ENCODE peak calls at places on chromosome 22, in six cellular contexts. B is mesenchymal stem cell, G is IMR-90, E is H1, I is neuronal stem cell, V is trophoblast cell. Q is an unnamed sample.

GRCh38 chr22:31345331-31346254 is 553 bp downstream of the PATZ1 start:
- DNase-seq in B (peak; percentile 86), G (peak; percentile 83), E (peak; percentile 91), I (peak; percentile 96), V (peak; percentile 55), Q (peak; percentile 86)

GRCh38 chr22:20533879-20534265 is 26.5 kb downstream of the MED15 start:
- DNase-seq in B (no peak), G (no peak), E (no peak), I (no peak), V (no peak), Q (no peak)

GRCh38 chr22:37080438-37080837 is 28.9 kb downstream of the KCTD17 start:
- DNase-seq in B (no peak), G (no peak), E (no peak), I (no peak), V (no peak), Q (no peak)

GRCh38 chr22:22915670-22916035 is 28.0 kb downstream of the IGLL5 start:
- DNase-seq in B (no peak), G (no peak), E (no peak), I (no peak), V (no peak), Q (no peak)

GRCh38 chr22:36323182-36323854 is 64.4 kb downstream of the MYH9 start:
- DNase-seq in B (peak; percentile 71), G (peak; percentile 71), E (no peak), I (no peak), V (no peak), Q (no peak)

GRCh38 chr22:29062286-29062949 is 787 bp upstream of the C22orf31 start:
- DNase-seq in B (no peak), G (no peak), E (no peak), I (no peak), V (no peak), Q (no peak)

GRCh38 chr22:38031491-38031890 is 25.7 kb upstream of the PICK1 start:
- DNase-seq in B (no peak), G (no peak), E (no peak), I (no peak), V (no peak), Q (no peak)

GRCh38 chr22:23183107-23183698 is 2.9 kb downstream of the BCR start:
- DNase-seq in B (peak; percentile 55), G (peak; percentile 66), E (peak; percentile 71), I (peak; percentile 74), V (peak; percentile 52), Q (peak; percentile 79)

GRCh38 chr22:37162221-37163095 is 12.7 kb upstream of the IL2RB start:
- DNase-seq in B (peak; percentile 29), G (no peak), E (no peak), I (no peak), V (no peak), Q (no peak)

GRCh38 chr22:31556627-31557203 is 60.4 kb downstream of the SFI1 start:
- DNase-seq in B (peak; percentile 52), G (peak; percentile 46), E (no peak), I (peak; percentile 9), V (no peak), Q (no peak)

GRCh38 chr22:39073941-39074340 is 3.1 kb upstream of the APOBEC3G start:
- DNase-seq in B (no peak), G (no peak), E (no peak), I (no peak), V (no peak), Q (no peak)
- H3K14ac ChIP-seq in B (no peak overlapping the region), G (no peak overlapping the region), E (no peak overlapping the region), I (no peak overlapping the region), V (no peak overlapping the region), Q (no peak overlapping the region)

GRCh38 chr22:42052765-42053164 is 17.8 kb downstream of the NAGA start:
- DNase-seq in B (no peak), G (no peak), E (no peak), I (no peak), V (no peak), Q (no peak)
- H3K23ac ChIP-seq in B (no peak overlapping the region), G (no peak overlapping the region), E (no peak overlapping the region), I (no peak overlapping the region), V (no peak overlapping the region), Q (no peak overlapping the region)

DNA sequence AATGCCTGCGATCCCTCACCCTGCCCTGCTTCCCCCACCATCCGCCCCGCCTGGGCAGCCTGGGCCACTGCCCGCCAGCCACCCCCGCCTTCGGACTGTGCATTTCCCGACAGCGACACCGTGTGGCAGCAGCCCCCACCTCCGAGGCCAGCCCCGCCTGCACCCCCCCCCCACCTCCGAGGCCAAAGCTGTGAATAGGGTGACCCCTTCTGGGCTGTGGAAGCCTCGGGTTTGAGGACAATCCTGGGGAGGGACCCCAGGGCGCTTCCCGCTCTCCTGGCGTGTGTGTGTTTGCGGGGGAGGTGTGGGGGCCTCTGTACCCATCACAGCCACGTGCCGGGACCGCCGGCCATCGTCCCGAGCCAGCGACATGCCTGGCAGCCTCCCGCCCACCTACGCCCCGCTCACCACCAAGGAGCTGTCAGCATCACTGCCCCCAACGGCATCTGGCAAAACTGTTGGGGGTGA is 33.8 kb upstream of the PPARA start:
- DNase-seq in B (peak; percentile 80), G (peak; percentile 73), E (peak; percentile 96), I (peak; percentile 81), V (peak; percentile 72), Q (peak; percentile 92)
- H3K14ac ChIP-seq in B (no peak overlapping the region), G (no peak overlapping the region), E (no peak overlapping the region), I (no peak overlapping the region), V (no peak overlapping the region), Q (no peak overlapping the region)

DNA sequence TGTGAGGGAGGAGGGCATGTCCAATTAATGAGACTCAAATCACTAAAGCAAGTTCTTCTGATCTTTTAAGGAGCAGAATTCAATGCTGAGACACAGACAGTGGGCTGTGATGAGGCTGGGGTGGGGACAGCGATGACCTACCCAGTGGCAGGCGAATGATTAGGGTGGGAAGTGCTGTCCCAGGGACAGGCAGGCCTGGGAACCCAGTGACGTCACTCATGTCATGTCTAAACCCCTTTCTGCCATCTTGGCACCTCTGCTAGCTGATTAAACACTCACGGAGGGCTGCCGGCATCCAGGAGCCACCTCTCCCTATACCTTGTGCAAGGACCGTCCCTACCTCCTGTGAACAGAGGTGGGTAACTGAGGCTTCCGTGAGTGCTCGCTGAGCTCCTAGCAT is 1235.2 kb downstream of the TBC1D22A start:
- DNase-seq in B (no peak), G (no peak), E (no peak), I (no peak), V (no peak), Q (no peak)
- H3K23ac ChIP-seq in B (no peak overlapping the region), G (no peak overlapping the region), E (no peak overlapping the region), I (no peak overlapping the region), V (no peak overlapping the region), Q (no peak overlapping the region)

GRCh38 chr22:44909241-44909640 is 100.6 kb downstream of the PHF21B start:
- DNase-seq in B (no peak), G (no peak), E (no peak), I (no peak), V (no peak), Q (no peak)

GRCh38 chr22:44906248-44906936 is 103.4 kb downstream of the PHF21B start:
- DNase-seq in B (no peak), G (no peak), E (no peak), I (no peak), V (no peak), Q (no peak)

GRCh38 chr22:44907765-44908737 is 101.8 kb downstream of the PHF21B start:
- DNase-seq in B (no peak), G (no peak), E (no peak), I (no peak), V (no peak), Q (no peak)

GRCh38 chr22:44901301-44901700 is 108.5 kb downstream of the PHF21B start:
- DNase-seq in B (peak; percentile 1), G (peak; percentile 13), E (no peak), I (no peak), V (no peak), Q (no peak)

GRCh38 chr22:44906999-44907644 is 102.7 kb downstream of the PHF21B start:
- DNase-seq in B (no peak), G (no peak), E (no peak), I (no peak), V (no peak), Q (no peak)
- H3K14ac ChIP-seq in B (no peak overlapping the region), G (no peak overlapping the region), E (no peak overlapping the region), I (no peak overlapping the region), V (no peak overlapping the region), Q (no peak overlapping the region)